ENCODE peak calls at places on chromosomes 12 and 14, in eight cellular contexts. Y is stimulated activated CD8-positive, alpha-beta memory T cell treated with anti-CD3 and anti-CD28 coated beads, Interleukin-2, amount 100 ng/mL, for 1 hour; O is astrocyte of the spinal cord; B is HEK293T; U is HS-27A; E is stimulated activated CD4-positive, alpha-beta T cell treated with anti-CD3 and anti-CD28 coated beads, Interleukin-4, amount 100 ng/mL, for 24 hours; Z is stimulated activated naive CD4-positive, alpha-beta T cell treated with Interleukin-2 at 50 U/mL for 16 hours; J is kidney tubule cell. N is an unnamed sample.

GRCh38 chr14:23346693-23347405 is 5.8 kb downstream of the SLC22A17 start:
- DNase-seq in Y (no peak), O (no peak), B (no peak), U (no peak), E (no peak), Z (no peak), J (no peak), N (no peak)

GRCh38 chr12:7018350-7019042 is at the start of gene LPCAT3:
- DNase-seq in Y (peak; percentile 92), O (peak; percentile 98), B (peak; percentile 93), U (peak; percentile 86), E (peak; percentile 96), Z (peak; percentile 97), J (peak; percentile 96), N (peak; percentile 67)

GRCh38 chr14:53696217-53696965 is 260.2 kb downstream of the BMP4 start:
- DNase-seq in Y (no peak), O (no peak), B (no peak), U (no peak), E (no peak), Z (no peak), J (peak; percentile 37), N (peak; percentile 74)

GRCh38 chr12:66398931-66399625 is 96.8 kb downstream of the HELB start:
- DNase-seq in Y (no peak), O (peak; percentile 43), B (no peak), U (no peak), E (no peak), Z (no peak), J (peak; percentile 67), N (no peak)

GRCh38 chr12:26150737-26151450 is 26.1 kb upstream of the BHLHE41 start:
- DNase-seq in Y (no peak), O (peak; percentile 73), B (no peak), U (peak; percentile 38), E (no peak), Z (no peak), J (peak; percentile 66), N (no peak)

GRCh38 chr14:73633517-73634332 is 11.1 kb upstream of the DNAL1 start:
- DNase-seq in Y (peak; percentile 26), O (peak; percentile 77), B (peak; percentile 71), U (peak; percentile 41), E (peak; percentile 71), Z (peak; percentile 52), J (peak; percentile 73), N (peak; percentile 52)

GRCh38 chr14:92553456-92553855 is 39.9 kb downstream of the RIN3 start:
- DNase-seq in Y (no peak), O (peak; percentile 54), B (no peak), U (no peak), E (no peak), Z (no peak), J (peak; percentile 73), N (no peak)

GRCh38 chr12:98582093-98582492 is 11.4 kb upstream of the SLC25A3 start:
- DNase-seq in Y (no peak), O (no peak), B (no peak), U (peak; percentile 59), E (no peak), Z (no peak), J (no peak), N (no peak)

GRCh38 chr12:28683371-28683770 is 465.7 kb upstream of the FAR2 start:
- DNase-seq in Y (no peak), O (no peak), B (no peak), U (peak; percentile 19), E (no peak), Z (no peak), J (no peak), N (no peak)

GRCh38 chr12:92297932-92298681 is 152.5 kb upstream of the BTG1 start:
- DNase-seq in Y (no peak), O (peak; percentile 85), B (no peak), U (peak; percentile 50), E (peak; percentile 5), Z (no peak), J (peak; percentile 9), N (no peak)

GRCh38 chr14:61103541-61104339 is 122.7 kb downstream of the SLC38A6 start:
- DNase-seq in Y (no peak), O (peak; percentile 99), B (peak; percentile 33), U (peak; percentile 96), E (peak; percentile 20), Z (no peak), J (peak; percentile 93), N (no peak)

GRCh38 chr14:65849558-65849957 is 437.0 kb downstream of the FUT8 start:
- DNase-seq in Y (no peak), O (no peak), B (no peak), U (no peak), E (no peak), Z (no peak), J (no peak), N (no peak)

GRCh38 chr12:21975293-21975692 is 34.1 kb upstream of the ABCC9 start:
- DNase-seq in Y (no peak), O (no peak), B (no peak), U (no peak), E (no peak), Z (no peak), J (no peak), N (no peak)

GRCh38 chr14:69052181-69052601 is 73.1 kb upstream of the ACTN1 start:
- DNase-seq in Y (no peak), O (no peak), B (no peak), U (no peak), E (no peak), Z (no peak), J (no peak), N (no peak)

GRCh38 chr14:35047961-35048513 is 2.0 kb downstream of the FAM177A1 start:
- DNase-seq in Y (no peak), O (no peak), B (no peak), U (no peak), E (no peak), Z (no peak), J (no peak), N (no peak)

GRCh38 chr12:3333583-3333982 is 157.4 kb upstream of the PRMT8 start:
- DNase-seq in Y (no peak), O (no peak), B (peak; percentile 33), U (no peak), E (no peak), Z (no peak), J (no peak), N (peak; percentile 27)

GRCh38 chr14:60094306-60094897 is 2.7 kb downstream of the PCNX4 start:
- DNase-seq in Y (no peak), O (peak; percentile 59), B (no peak), U (peak; percentile 67), E (no peak), Z (no peak), J (peak; percentile 86), N (no peak)

GRCh38 chr12:125538800-125539199 is 473.6 kb downstream of the AACS start:
- DNase-seq in Y (no peak), O (no peak), B (no peak), U (no peak), E (no peak), Z (no peak), J (no peak), N (no peak)

GRCh38 chr14:79706382-79706781 is 504.9 kb downstream of the DIO2 start:
- DNase-seq in Y (no peak), O (no peak), B (no peak), U (no peak), E (no peak), Z (no peak), J (no peak), N (no peak)

GRCh38 chr12:18054925-18055324 is 35.1 kb downstream of the RERGL start:
- DNase-seq in Y (no peak), O (no peak), B (no peak), U (no peak), E (no peak), Z (no peak), J (no peak), N (no peak)

GRCh38 chr14:39181693-39182047 is 6.6 kb downstream of the PNN start:
- DNase-seq in Y (no peak), O (no peak), B (no peak), U (no peak), E (no peak), Z (no peak), J (no peak), N (no peak)

GRCh38 chr12:123034865-123035264 is 54.4 kb downstream of the ARL6IP4 start:
- DNase-seq in Y (no peak), O (peak; percentile 55), B (peak; percentile 47), U (no peak), E (peak; percentile 16), Z (no peak), J (peak; percentile 86), N (no peak)

GRCh38 chr14:69259531-69260245 is at the start of gene GALNT16:
- DNase-seq in Y (no peak), O (peak; percentile 26), B (peak; percentile 71), U (no peak), E (no peak), Z (no peak), J (peak; percentile 26), N (no peak)

GRCh38 chr14:58942516-58942915 is 246.0 kb upstream of the DAAM1 start:
- DNase-seq in Y (no peak), O (peak; percentile 19), B (no peak), U (no peak), E (no peak), Z (no peak), J (peak; percentile 28), N (no peak)

GRCh38 chr12:26471560-26471959 is 276.2 kb downstream of the SSPN start:
- DNase-seq in Y (no peak), O (peak; percentile 68), B (no peak), U (no peak), E (no peak), Z (no peak), J (no peak), N (no peak)

GRCh38 chr12:77742631-77743030 is 88.1 kb upstream of the NAV3 start:
- DNase-seq in Y (no peak), O (no peak), B (no peak), U (no peak), E (no peak), Z (no peak), J (no peak), N (peak; percentile 2)

GRCh38 chr12:94240171-94240570 is 91.8 kb downstream of the PLXNC1 start:
- DNase-seq in Y (no peak), O (no peak), B (no peak), U (no peak), E (no peak), Z (no peak), J (no peak), N (no peak)

GRCh38 chr12:91866566-91866965 is 279.1 kb downstream of the BTG1 start:
- DNase-seq in Y (no peak), O (no peak), B (no peak), U (no peak), E (no peak), Z (no peak), J (no peak), N (peak; percentile 62)

GRCh38 chr12:102781117-102781516 is 135.9 kb downstream of the PAH start:
- DNase-seq in Y (no peak), O (no peak), B (no peak), U (no peak), E (no peak), Z (no peak), J (no peak), N (no peak)

GRCh38 chr12:7369274-7369729 is 65.4 kb downstream of the ACSM4 start:
- DNase-seq in Y (no peak), O (no peak), B (no peak), U (no peak), E (no peak), Z (no peak), J (peak; percentile 22), N (peak; percentile 59)

GRCh38 chr12:114820773-114821172 is 136.8 kb upstream of the TBX3 start:
- DNase-seq in Y (no peak), O (no peak), B (no peak), U (no peak), E (no peak), Z (no peak), J (no peak), N (no peak)

GRCh38 chr12:39606712-39607423 is 12.7 kb downstream of the ABCD2 start:
- DNase-seq in Y (no peak), O (no peak), B (no peak), U (no peak), E (no peak), Z (no peak), J (no peak), N (no peak)

GRCh38 chr12:16163891-16164290 is 113.6 kb downstream of the SLC15A5 start:
- DNase-seq in Y (no peak), O (no peak), B (no peak), U (no peak), E (no peak), Z (no peak), J (no peak), N (no peak)

GRCh38 chr12:129903956-129904769 is at the start of gene TMEM132D:
- DNase-seq in Y (no peak), O (peak; percentile 16), B (no peak), U (no peak), E (no peak), Z (no peak), J (no peak), N (no peak)

N was measured in SHP77.